ENCODE peak calls at places on chromosomes 3 and 15, in eight cellular contexts. T is GM23338, Z is neuronal stem cell, E is RWPE1, Y is tibial artery, P is endodermal cell, X is stomach, I is esophagus muscularis mucosa. U is an unnamed sample.
A peak's percentile ranks its signal among the peaks of the same experiment; 100 is the strongest.

GRCh38 chr3:156811092-156811862 is 14.9 kb upstream of the LEKR1 start:
- DNase-seq in Y (no peak), Z (peak; percentile 9), T (no peak), I (no peak), P (no peak), E (peak; percentile 88), X (no peak), U (no peak)

GRCh38 chr3:67526246-67526645 is 128.2 kb downstream of the SUCLG2 start:
- DNase-seq in T (no peak), E (peak; percentile 15), I (no peak), Z (no peak), P (no peak), X (no peak), Y (no peak), U (no peak)

GRCh38 chr3:115685097-115685496 is 61.8 kb downstream of the GAP43 start:
- DNase-seq in T (no peak), Z (no peak), I (no peak), P (no peak), E (no peak), Y (no peak), X (no peak), U (no peak)

GRCh38 chr3:122513386-122514122 is 1.2 kb downstream of the KPNA1 start:
- DNase-seq in P (no peak), E (no peak), X (no peak), I (no peak), T (peak; percentile 51), Z (peak; percentile 6), Y (no peak), U (no peak)

GRCh38 chr3:105513042-105513441 is 146.3 kb downstream of the ALCAM start:
- DNase-seq in P (no peak), T (no peak), Y (no peak), I (no peak), Z (no peak), E (no peak), X (no peak), U (no peak)

GRCh38 chr15:78211189-78211921 is 23.0 kb downstream of the ACSBG1 start:
- DNase-seq in P (peak; percentile 53), X (peak; percentile 17), Y (no peak), T (no peak), E (no peak), I (no peak), Z (no peak), U (no peak)

GRCh38 chr15:85429522-85429921 is 49.1 kb downstream of the AKAP13 start:
- DNase-seq in Z (no peak), X (no peak), E (no peak), P (no peak), T (no peak), I (no peak), Y (no peak), U (no peak)

GRCh38 chr3:188469228-188469885 is 315.4 kb downstream of the LPP start:
- DNase-seq in P (no peak), Y (no peak), I (no peak), E (no peak), Z (no peak), X (no peak), T (no peak), U (no peak)

GRCh38 chr3:194637066-194637465 is 3.8 kb upstream of the TMEM44 start:
- DNase-seq in Z (no peak), T (no peak), E (peak; percentile 27), Y (no peak), X (no peak), P (peak; percentile 64), I (no peak), U (no peak)

GRCh38 chr3:194101592-194102432 is 34.1 kb upstream of the HES1 start:
- DNase-seq in I (no peak), Y (no peak), T (no peak), P (no peak), E (no peak), Z (no peak), X (peak; percentile 58), U (peak; percentile 45)

GRCh38 chr3:113697192-113698090 is 999 bp upstream of the USF3 start:
- DNase-seq in I (no peak), Z (no peak), E (peak; percentile 29), P (peak; percentile 63), Y (no peak), X (no peak), T (peak; percentile 66), U (no peak)

GRCh38 chr15:78298983-78299301 is 467 bp downstream of the SKIC8 start:
- DNase-seq in P (no peak), T (no peak), E (peak; percentile 57), X (no peak), Z (no peak), I (no peak), Y (no peak), U (no peak)

GRCh38 chr3:40258555-40258954 is 51.0 kb upstream of the EIF1B start:
- DNase-seq in X (no peak), I (no peak), T (peak; percentile 33), Z (no peak), P (peak; percentile 57), E (peak; percentile 47), Y (no peak), U (no peak)

GRCh38 chr3:170809021-170809974 is 60.7 kb downstream of the RPL22L1 start:
- DNase-seq in P (peak; percentile 87), Y (no peak), E (peak; percentile 78), T (peak; percentile 85), Z (peak; percentile 32), I (no peak), X (no peak), U (no peak)

GRCh38 chr3:197496746-197497125 is 59.0 kb downstream of the BDH1 start:
- DNase-seq in X (no peak), E (no peak), I (no peak), T (no peak), P (no peak), Y (no peak), Z (no peak), U (no peak)

GRCh38 chr15:63056843-63057242 is 14.3 kb downstream of the TPM1 start:
- DNase-seq in P (no peak), T (no peak), I (no peak), Z (no peak), X (peak; percentile 50), E (no peak), Y (no peak), U (no peak)

GRCh38 chr15:58258501-58259274 is 120.5 kb downstream of the AQP9 start:
- DNase-seq in P (no peak), X (no peak), E (peak; percentile 57), Y (no peak), Z (no peak), T (peak; percentile 28), I (peak; percentile 31), U (no peak)

GRCh38 chr3:23710555-23710954 is 95.2 kb upstream of the UBE2E1 start:
- DNase-seq in Z (no peak), X (no peak), E (no peak), I (no peak), P (peak; percentile 79), Y (no peak), T (peak; percentile 93), U (no peak)

GRCh38 chr3:47283193-47283537 is 421 bp downstream of the KLHL18 start:
- DNase-seq in Y (no peak), T (no peak), Z (no peak), P (no peak), E (no peak), I (no peak), X (peak; percentile 27), U (no peak)

GRCh38 chr15:34109775-34110663 is 8.1 kb downstream of the PGBD4 start:
- DNase-seq in X (no peak), T (peak; percentile 71), Y (no peak), E (peak; percentile 51), Z (no peak), I (no peak), P (no peak), U (no peak)

GRCh38 chr3:122233109-122233952 is 49.9 kb downstream of the CASR start:
- DNase-seq in I (no peak), Y (no peak), X (no peak), P (no peak), T (no peak), E (no peak), Z (no peak), U (peak; percentile 18)

GRCh38 chr15:40049076-40049475 is 10.1 kb upstream of the SRP14 start:
- DNase-seq in T (no peak), P (peak; percentile 23), Z (no peak), X (no peak), E (no peak), Y (peak; percentile 27), I (peak; percentile 3), U (no peak)
- H3K27ac ChIP-seq in T (no peak overlapping the region), P (no peak overlapping the region), Z (no peak overlapping the region), X (no peak overlapping the region), E (no peak overlapping the region), Y (no peak overlapping the region), I (no peak overlapping the region), U (no peak overlapping the region)

GRCh38 chr3:186024210-186024609 is 84.7 kb downstream of the ETV5 start:
- DNase-seq in I (peak; percentile 87), P (no peak), T (no peak), Z (no peak), E (no peak), X (no peak), Y (no peak), U (no peak)
- H3K27ac ChIP-seq in I (peak overlapping the region; percentile 55), P (no peak overlapping the region), T (no peak overlapping the region), Z (no peak overlapping the region), E (no peak overlapping the region), X (no peak overlapping the region), Y (peak overlapping the region; percentile 56), U (no peak overlapping the region)

GRCh38 chr15:56205061-56205876 is 38.4 kb downstream of the RFX7 start:
- DNase-seq in Y (no peak), E (peak; percentile 38), X (no peak), P (no peak), I (no peak), T (no peak), Z (no peak), U (no peak)

GRCh38 chr15:56208641-56209155 is 35.0 kb downstream of the RFX7 start:
- DNase-seq in I (no peak), X (no peak), T (no peak), E (no peak), Z (no peak), Y (no peak), P (no peak), U (no peak)

GRCh38 chr15:56208185-56208584 is 35.5 kb downstream of the RFX7 start:
- DNase-seq in I (no peak), T (no peak), Z (no peak), Y (no peak), X (no peak), E (no peak), P (no peak), U (no peak)

GRCh38 chr15:56207711-56208110 is 36.0 kb downstream of the RFX7 start:
- DNase-seq in Z (no peak), P (no peak), E (no peak), I (no peak), Y (no peak), X (no peak), T (no peak), U (no peak)

DNA sequence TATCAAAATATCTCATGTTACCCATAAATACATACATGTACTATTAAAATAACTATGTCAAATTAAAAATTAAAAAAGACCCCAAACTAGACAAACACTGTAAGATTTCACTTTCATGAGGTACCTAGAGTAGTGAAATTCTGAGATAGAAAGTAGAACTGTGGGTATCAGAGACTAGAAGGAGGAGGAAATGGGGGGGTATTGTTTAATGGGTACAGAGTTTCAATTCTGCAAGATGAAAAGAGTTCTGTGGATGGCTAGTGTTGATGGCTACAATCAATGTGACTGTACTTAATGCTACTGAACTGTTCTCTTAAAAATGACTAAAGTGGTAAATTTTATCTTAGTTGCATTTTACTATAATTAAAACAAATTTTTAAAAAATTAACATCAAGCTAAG is 36.6 kb downstream of the RFX7 start:
- DNase-seq in X (no peak), P (no peak), I (no peak), E (no peak), T (no peak), Z (no peak), Y (no peak), U (no peak)
- H3K27ac ChIP-seq in X (no peak overlapping the region), P (no peak overlapping the region), I (no peak overlapping the region), E (no peak overlapping the region), T (no peak overlapping the region), Z (no peak overlapping the region), Y (no peak overlapping the region), U (no peak overlapping the region)

GRCh38 chr15:41849204-41849603 is 10.6 kb downstream of the PLA2G4B start:
- DNase-seq in T (no peak), Z (no peak), E (no peak), P (no peak), X (no peak), Y (no peak), I (no peak), U (no peak)
- H3K27ac ChIP-seq in T (no peak overlapping the region), Z (no peak overlapping the region), E (peak overlapping the region; percentile 84), P (no peak overlapping the region), X (no peak overlapping the region), Y (no peak overlapping the region), I (no peak overlapping the region), U (no peak overlapping the region)